ENCODE peak calls at places on chromosome 10, in seven cellular contexts. Y is left ventricle myocardium inferior, S is coronary artery, U is GM20000, N is tibial artery, O is neural progenitor cell, B is GM10248. M is an unnamed sample.
A peak's percentile ranks its signal among the peaks of the same experiment; 100 is the strongest.

GRCh38 chr10:25944771-25945170 is 10.7 kb downstream of the MYO3A start:
- DNase-seq in Y (no peak), S (no peak), U (no peak), N (no peak), O (no peak), B (no peak), M (no peak)

GRCh38 chr10:99595770-99596465 is 24.3 kb downstream of the SLC25A28 start:
- DNase-seq in Y (no peak), S (peak; percentile 31), U (no peak), N (no peak), O (peak; percentile 36), B (no peak), M (no peak)

GRCh38 chr10:77636967-77637473 is 588 bp downstream of the KCNMA1 start:
- DNase-seq in Y (no peak), S (no peak), U (peak; percentile 36), N (no peak), O (peak; percentile 47), B (no peak), M (no peak)

GRCh38 chr10:80614576-80615416 is 77.1 kb downstream of the SH2D4B start:
- DNase-seq in Y (no peak), S (peak; percentile 70), U (no peak), N (no peak), O (no peak), B (no peak), M (no peak)

GRCh38 chr10:61397175-61397986 is 55.8 kb downstream of the TMEM26 start:
- DNase-seq in Y (no peak), S (no peak), U (no peak), N (no peak), O (no peak), B (no peak), M (no peak)

GRCh38 chr10:43211431-43212042 is 55.3 kb downstream of the RASGEF1A start:
- DNase-seq in Y (no peak), S (no peak), U (no peak), N (no peak), O (no peak), B (no peak), M (no peak)

GRCh38 chr10:119028900-119029612 is 458 bp upstream of the NANOS1 start:
- DNase-seq in Y (peak; percentile 92), S (peak; percentile 90), U (peak; percentile 95), N (peak; percentile 79), O (peak; percentile 97), B (peak; percentile 94), M (peak; percentile 83)

GRCh38 chr10:98262571-98262970 is 5.4 kb downstream of the LOXL4 start:
- DNase-seq in Y (peak; percentile 59), S (peak; percentile 68), U (no peak), N (no peak), O (no peak), B (no peak), M (peak; percentile 42)

GRCh38 chr10:78634835-78635234 is 433.9 kb upstream of the ZMIZ1 start:
- DNase-seq in Y (no peak), S (no peak), U (no peak), N (peak; percentile 49), O (no peak), B (no peak), M (no peak)

GRCh38 chr10:118792501-118792900 is 37.7 kb upstream of the CACUL1 start:
- DNase-seq in Y (no peak), S (peak; percentile 62), U (no peak), N (peak; percentile 55), O (no peak), B (no peak), M (no peak)

GRCh38 chr10:103049237-103049636 is 131.1 kb downstream of the CNNM2 start:
- DNase-seq in Y (no peak), S (no peak), U (no peak), N (no peak), O (no peak), B (no peak), M (no peak)

GRCh38 chr10:98920362-98920761 is 315.3 kb downstream of the HPSE2 start:
- DNase-seq in Y (no peak), S (no peak), U (no peak), N (no peak), O (no peak), B (no peak), M (no peak)

GRCh38 chr10:124142960-124143359 is 49.6 kb upstream of the CHST15 start:
- DNase-seq in Y (no peak), S (no peak), U (no peak), N (no peak), O (no peak), B (no peak), M (no peak)

GRCh38 chr10:30103595-30104310 is 44.4 kb upstream of the JCAD start:
- DNase-seq in Y (no peak), S (no peak), U (no peak), N (no peak), O (no peak), B (no peak), M (no peak)

GRCh38 chr10:10804061-10804460 is 213.6 kb upstream of the CELF2 start:
- DNase-seq in Y (no peak), S (no peak), U (no peak), N (no peak), O (no peak), B (no peak), M (no peak)

GRCh38 chr10:10807106-10807505 is 210.6 kb upstream of the CELF2 start:
- DNase-seq in Y (no peak), S (no peak), U (no peak), N (no peak), O (no peak), B (no peak), M (no peak)

GRCh38 chr10:10798543-10799192 is 219.0 kb upstream of the CELF2 start:
- DNase-seq in Y (peak; percentile 20), S (no peak), U (no peak), N (peak; percentile 26), O (peak; percentile 33), B (no peak), M (no peak)

GRCh38 chr10:10804998-10805737 is 212.5 kb upstream of the CELF2 start:
- DNase-seq in Y (no peak), S (no peak), U (no peak), N (no peak), O (no peak), B (no peak), M (no peak)

DNA sequence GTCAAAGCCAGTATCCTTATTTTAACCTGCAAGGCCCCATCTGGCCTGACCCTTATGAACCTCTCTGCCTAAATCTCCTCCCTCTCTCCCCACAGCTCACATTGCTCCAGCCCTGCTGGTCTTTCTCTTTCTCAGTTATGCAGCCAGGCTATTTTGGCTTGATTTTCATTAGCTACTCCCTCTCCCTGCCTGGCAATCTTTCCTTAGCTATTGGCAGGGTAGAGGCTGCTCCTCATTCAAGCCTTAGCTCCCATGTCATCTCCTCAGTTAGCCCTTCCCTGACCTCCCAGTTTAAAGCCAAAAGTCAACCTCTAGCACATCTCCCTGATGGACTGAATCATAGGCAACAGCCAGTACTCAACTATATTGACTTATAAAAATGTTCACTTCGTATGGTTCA is 214.4 kb upstream of the CELF2 start:
- DNase-seq in Y (peak; percentile 38), S (no peak), U (no peak), N (peak; percentile 70), O (no peak), B (no peak), M (no peak)
- TF ChIP-seq CTCF in Y (no peak), S (no peak), U (no peak), N (no peak), O (no peak), B (no peak), M (no peak)

GRCh38 chr10:71548494-71548846 is 151.8 kb downstream of the CDH23 start:
- DNase-seq in Y (no peak), S (no peak), U (peak; percentile 46), N (no peak), O (peak; percentile 65), B (peak; percentile 57), M (peak; percentile 40)
- TF ChIP-seq CTCF in Y (peak; percentile 39), S (no peak), U (peak; percentile 38), N (no peak), O (peak; percentile 72), B (peak; percentile 42), M (peak; percentile 21)

GRCh38 chr10:474946-475345 is 214.5 kb downstream of the DIP2C start:
- DNase-seq in Y (no peak), S (peak; percentile 22), U (no peak), N (no peak), O (no peak), B (no peak), M (no peak)

GRCh38 chr10:474406-474805 is 215.1 kb downstream of the DIP2C start:
- DNase-seq in Y (no peak), S (peak; percentile 29), U (no peak), N (no peak), O (no peak), B (no peak), M (no peak)

GRCh38 chr10:475709-476457 is 213.6 kb downstream of the DIP2C start:
- DNase-seq in Y (no peak), S (peak; percentile 64), U (no peak), N (no peak), O (no peak), B (no peak), M (no peak)

GRCh38 chr10:477620-478019 is 211.8 kb downstream of the DIP2C start:
- DNase-seq in Y (no peak), S (no peak), U (no peak), N (no peak), O (no peak), B (no peak), M (no peak)

DNA sequence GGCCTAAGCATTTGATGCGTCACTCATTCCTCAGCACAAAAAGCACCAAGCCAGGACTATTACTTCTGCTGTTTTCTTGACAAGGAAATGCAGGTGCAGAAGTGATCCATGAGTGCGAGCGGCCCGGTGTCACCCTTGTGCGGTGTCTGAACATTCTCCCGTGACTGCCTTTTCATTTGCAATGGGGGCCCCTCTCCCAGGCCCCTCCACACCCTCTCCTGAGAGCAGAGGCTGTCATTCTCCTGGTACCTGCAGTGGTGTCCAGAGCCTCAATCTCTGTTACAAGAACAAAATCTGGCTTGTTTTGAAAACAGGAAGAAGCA is 213.0 kb downstream of the DIP2C start:
- DNase-seq in Y (no peak), S (no peak), U (no peak), N (no peak), O (no peak), B (no peak), M (no peak)
- TF ChIP-seq CTCF in Y (no peak), S (no peak), U (no peak), N (no peak), O (no peak), B (no peak), M (no peak)

DNA sequence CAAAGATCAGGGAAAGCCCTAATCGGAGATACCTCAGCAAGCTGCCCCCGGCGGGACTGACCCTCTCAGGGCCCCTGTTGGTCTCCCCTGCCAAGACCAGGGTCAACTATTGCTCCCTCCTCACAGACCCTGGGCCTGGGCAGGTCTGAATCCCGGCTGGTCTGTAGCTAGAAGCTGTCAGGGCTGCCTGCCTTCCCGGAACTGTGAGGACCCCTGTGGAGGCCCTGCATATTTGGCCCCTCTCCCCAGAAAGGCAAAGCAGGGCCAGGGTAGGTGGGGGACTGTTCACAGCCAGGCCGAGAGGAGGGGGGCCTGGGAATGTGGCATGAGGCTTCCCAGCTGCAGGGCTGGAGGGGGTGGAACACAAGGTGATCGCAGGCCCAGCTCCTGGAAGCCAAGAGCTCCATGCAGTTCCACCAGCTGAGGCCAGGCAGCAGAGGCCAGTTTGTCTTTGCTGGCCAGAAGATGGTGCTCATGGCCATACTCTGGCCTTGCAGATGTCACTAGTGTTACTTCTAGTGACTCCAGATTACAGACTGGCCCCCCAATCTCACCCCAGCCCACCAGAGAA is 24.1 kb downstream of the TBATA start:
- DNase-seq in Y (no peak), S (no peak), U (no peak), N (no peak), O (peak; percentile 45), B (no peak), M (no peak)
- TF ChIP-seq CTCF in Y (peak; percentile 40), S (no peak), U (no peak), N (no peak), O (peak; percentile 22), B (no peak), M (no peak)